ENCODE peak calls at places on chromosome 11, in nine cellular contexts. One of them, this sample, is unnamed.

GRCh38 chr11:31477528-31478255 is 31.7 kb downstream of the IMMP1L start:
- DNase-seq in brain microvascular endothelial cell: no peak
- DNase-seq in lower lobe of right lung: no peak
- DNase-seq in RWPE1: no peak
- DNase-seq in heart right ventricle: no peak
- DNase-seq in psoas muscle: no peak
- DNase-seq in AG04450: no peak
- DNase-seq in coronary artery: no peak
- DNase-seq in HCT116: no peak
- DNase-seq in this sample: no peak

GRCh38 chr11:44303401-44303938 is 6.5 kb downstream of the ALX4 start:
- DNase-seq in brain microvascular endothelial cell: no peak
- DNase-seq in lower lobe of right lung: no peak
- DNase-seq in RWPE1: no peak
- DNase-seq in heart right ventricle: no peak
- DNase-seq in psoas muscle: no peak
- DNase-seq in AG04450: no peak
- DNase-seq in coronary artery: no peak
- DNase-seq in HCT116: no peak
- DNase-seq in this sample: no peak

GRCh38 chr11:58285483-58286040 is 17.5 kb upstream of the OR10W1 start:
- DNase-seq in brain microvascular endothelial cell: no peak
- DNase-seq in lower lobe of right lung: no peak
- DNase-seq in RWPE1: no peak
- DNase-seq in heart right ventricle: no peak
- DNase-seq in psoas muscle: no peak
- DNase-seq in AG04450: no peak
- DNase-seq in coronary artery: no peak
- DNase-seq in HCT116: no peak
- DNase-seq in this sample: no peak

GRCh38 chr11:63532150-63532549 is 4.5 kb upstream of the PLAAT4 start:
- DNase-seq in brain microvascular endothelial cell: no peak
- DNase-seq in lower lobe of right lung: no peak
- DNase-seq in RWPE1: no peak
- DNase-seq in heart right ventricle: no peak
- DNase-seq in psoas muscle: no peak
- DNase-seq in AG04450: no peak
- DNase-seq in coronary artery: no peak
- DNase-seq in HCT116: no peak
- DNase-seq in this sample: no peak

GRCh38 chr11:73215191-73216134 is 2.6 kb upstream of the P2RY2 start:
- DNase-seq in brain microvascular endothelial cell: no peak
- DNase-seq in lower lobe of right lung: peak; percentile 45
- DNase-seq in RWPE1: no peak
- DNase-seq in heart right ventricle: no peak
- DNase-seq in psoas muscle: no peak
- DNase-seq in AG04450: no peak
- DNase-seq in coronary artery: no peak
- DNase-seq in HCT116: no peak
- DNase-seq in this sample: no peak

GRCh38 chr11:57974830-57975229 is 48.9 kb upstream of the OR9Q1 start:
- DNase-seq in brain microvascular endothelial cell: no peak
- DNase-seq in lower lobe of right lung: no peak
- DNase-seq in RWPE1: no peak
- DNase-seq in heart right ventricle: no peak
- DNase-seq in psoas muscle: no peak
- DNase-seq in AG04450: no peak
- DNase-seq in coronary artery: no peak
- DNase-seq in HCT116: no peak
- DNase-seq in this sample: no peak

GRCh38 chr11:131744847-131745246 is 374.4 kb downstream of the NTM start:
- DNase-seq in brain microvascular endothelial cell: peak; percentile 95
- DNase-seq in lower lobe of right lung: no peak
- DNase-seq in RWPE1: no peak
- DNase-seq in heart right ventricle: no peak
- DNase-seq in psoas muscle: no peak
- DNase-seq in AG04450: peak; percentile 75
- DNase-seq in coronary artery: no peak
- DNase-seq in HCT116: no peak
- DNase-seq in this sample: peak; percentile 37

GRCh38 chr11:75286826-75287465 is 46.4 kb downstream of the TPBGL start:
- DNase-seq in brain microvascular endothelial cell: peak; percentile 34
- DNase-seq in lower lobe of right lung: no peak
- DNase-seq in RWPE1: no peak
- DNase-seq in heart right ventricle: no peak
- DNase-seq in psoas muscle: no peak
- DNase-seq in AG04450: no peak
- DNase-seq in coronary artery: no peak
- DNase-seq in HCT116: no peak
- DNase-seq in this sample: no peak

GRCh38 chr11:119520966-119521365 is 98.0 kb upstream of the THY1 start:
- DNase-seq in brain microvascular endothelial cell: no peak
- DNase-seq in lower lobe of right lung: no peak
- DNase-seq in RWPE1: no peak
- DNase-seq in heart right ventricle: no peak
- DNase-seq in psoas muscle: no peak
- DNase-seq in AG04450: no peak
- DNase-seq in coronary artery: no peak
- DNase-seq in HCT116: no peak
- DNase-seq in this sample: no peak

GRCh38 chr11:132125855-132126841 is 755.7 kb downstream of the NTM start:
- DNase-seq in brain microvascular endothelial cell: no peak
- DNase-seq in lower lobe of right lung: no peak
- DNase-seq in RWPE1: no peak
- DNase-seq in heart right ventricle: no peak
- DNase-seq in psoas muscle: peak; percentile 22
- DNase-seq in AG04450: no peak
- DNase-seq in coronary artery: no peak
- DNase-seq in HCT116: no peak
- DNase-seq in this sample: peak; percentile 59

GRCh38 chr11:96063053-96063452 is 139.1 kb upstream of the MTMR2 start:
- DNase-seq in brain microvascular endothelial cell: no peak
- DNase-seq in lower lobe of right lung: no peak
- DNase-seq in RWPE1: no peak
- DNase-seq in heart right ventricle: no peak
- DNase-seq in psoas muscle: no peak
- DNase-seq in AG04450: no peak
- DNase-seq in coronary artery: no peak
- DNase-seq in HCT116: no peak
- DNase-seq in this sample: no peak
- H3K27ac ChIP-seq in brain microvascular endothelial cell: no peak overlapping the region
- H3K27ac ChIP-seq in lower lobe of right lung: no peak overlapping the region
- H3K27ac ChIP-seq in RWPE1: no peak overlapping the region
- H3K27ac ChIP-seq in heart right ventricle: no peak overlapping the region
- H3K27ac ChIP-seq in psoas muscle: no peak overlapping the region
- H3K27ac ChIP-seq in AG04450: no peak overlapping the region
- H3K27ac ChIP-seq in coronary artery: no peak overlapping the region
- H3K27ac ChIP-seq in HCT116: no peak overlapping the region
- H3K27ac ChIP-seq in this sample: no peak overlapping the region

GRCh38 chr11:45355706-45356041 is 69.5 kb upstream of the SYT13 start:
- DNase-seq in brain microvascular endothelial cell: no peak
- DNase-seq in lower lobe of right lung: no peak
- DNase-seq in RWPE1: no peak
- DNase-seq in heart right ventricle: no peak
- DNase-seq in psoas muscle: no peak
- DNase-seq in AG04450: no peak
- DNase-seq in coronary artery: no peak
- DNase-seq in HCT116: no peak
- DNase-seq in this sample: no peak
- TF ChIP-seq CTCF in brain microvascular endothelial cell: no peak
- TF ChIP-seq CTCF in lower lobe of right lung: no peak
- TF ChIP-seq CTCF in RWPE1: no peak
- TF ChIP-seq CTCF in heart right ventricle: no peak
- TF ChIP-seq CTCF in psoas muscle: no peak
- TF ChIP-seq CTCF in AG04450: no peak
- TF ChIP-seq CTCF in coronary artery: no peak
- TF ChIP-seq CTCF in HCT116: no peak
- TF ChIP-seq CTCF in this sample: no peak

DNA sequence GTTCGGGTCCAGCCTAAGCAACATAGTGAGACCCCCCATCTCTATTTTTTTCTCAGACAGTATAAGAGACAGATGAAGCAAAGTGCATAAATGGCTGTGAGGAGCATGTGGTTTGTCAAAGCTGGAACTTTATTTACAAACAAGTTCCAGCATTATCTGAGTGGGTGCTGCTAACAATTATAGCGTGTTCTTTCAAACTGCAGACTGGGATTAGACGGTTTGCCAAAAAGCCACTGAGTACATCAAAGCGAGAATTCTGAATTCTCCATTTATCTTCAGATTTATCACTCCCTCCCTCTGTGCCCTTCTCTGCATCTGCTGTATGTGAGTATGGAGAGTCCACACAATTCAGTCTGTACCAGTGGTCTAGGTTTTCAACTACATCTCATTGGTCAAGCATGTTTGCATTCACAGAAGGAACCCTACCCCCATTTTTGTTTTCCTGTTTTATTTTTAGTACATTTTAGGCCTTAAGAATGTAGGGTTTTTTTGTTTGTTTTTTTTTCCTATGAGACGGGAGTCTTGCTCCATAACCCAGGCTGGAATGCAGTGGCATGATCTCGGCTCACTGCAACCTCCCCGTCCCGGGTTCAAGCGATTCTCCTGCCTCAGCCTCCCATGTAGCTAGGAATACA is 18.1 kb upstream of the INCENP start:
- DNase-seq in brain microvascular endothelial cell: no peak
- DNase-seq in lower lobe of right lung: no peak
- DNase-seq in RWPE1: no peak
- DNase-seq in heart right ventricle: no peak
- DNase-seq in psoas muscle: no peak
- DNase-seq in AG04450: no peak
- DNase-seq in coronary artery: no peak
- DNase-seq in HCT116: no peak
- DNase-seq in this sample: no peak
- H3K27ac ChIP-seq in brain microvascular endothelial cell: no peak overlapping the region
- H3K27ac ChIP-seq in lower lobe of right lung: peak overlapping the region; percentile 73
- H3K27ac ChIP-seq in RWPE1: no peak overlapping the region
- H3K27ac ChIP-seq in heart right ventricle: peak overlapping the region; percentile 73
- H3K27ac ChIP-seq in psoas muscle: peak overlapping the region; percentile 71
- H3K27ac ChIP-seq in AG04450: peak overlapping the region; percentile 23
- H3K27ac ChIP-seq in coronary artery: peak overlapping the region; percentile 87
- H3K27ac ChIP-seq in HCT116: no peak overlapping the region
- H3K27ac ChIP-seq in this sample: no peak overlapping the region

DNA sequence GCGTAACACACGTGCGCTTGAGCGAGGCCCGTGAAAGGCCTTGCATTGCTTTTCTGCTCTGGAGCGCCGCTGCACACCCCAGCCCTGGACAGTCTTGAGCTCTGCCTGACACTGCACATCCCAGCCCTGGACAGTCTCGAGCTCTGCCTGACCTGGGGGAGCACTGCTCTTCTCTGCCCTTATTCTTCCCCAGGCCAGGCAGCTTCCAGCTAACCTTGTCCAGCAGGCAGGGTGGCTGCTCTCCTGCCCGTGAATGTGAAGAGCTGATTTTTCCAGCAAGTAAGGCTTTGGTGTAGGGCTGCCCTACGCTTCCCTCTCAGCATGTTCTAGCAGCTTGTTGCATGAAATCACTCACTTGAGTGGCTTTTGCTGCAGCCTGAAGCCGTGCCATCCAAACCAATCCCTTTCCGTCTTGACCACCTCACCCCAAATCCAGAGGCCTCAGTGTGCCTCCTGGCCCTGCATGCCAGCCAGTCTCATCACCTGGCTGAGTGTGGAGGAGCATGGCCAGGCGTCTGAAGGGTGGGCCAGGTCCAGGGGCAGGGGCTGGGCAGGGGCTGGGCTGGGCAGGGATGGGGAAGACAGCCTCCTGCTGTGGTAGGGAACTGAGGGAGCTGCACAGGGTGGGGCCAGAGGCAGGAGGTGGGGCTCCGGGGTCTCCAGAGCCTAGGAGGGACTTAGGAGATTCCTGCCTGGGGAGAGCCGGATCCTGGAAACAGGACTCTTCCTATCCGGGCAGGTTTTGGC is 89.5 kb upstream of the B3GAT1 start:
- DNase-seq in brain microvascular endothelial cell: no peak
- DNase-seq in lower lobe of right lung: no peak
- DNase-seq in RWPE1: no peak
- DNase-seq in heart right ventricle: no peak
- DNase-seq in psoas muscle: no peak
- DNase-seq in AG04450: no peak
- DNase-seq in coronary artery: no peak
- DNase-seq in HCT116: no peak
- DNase-seq in this sample: no peak
- TF ChIP-seq CTCF in brain microvascular endothelial cell: no peak
- TF ChIP-seq CTCF in lower lobe of right lung: no peak
- TF ChIP-seq CTCF in RWPE1: no peak
- TF ChIP-seq CTCF in heart right ventricle: no peak
- TF ChIP-seq CTCF in psoas muscle: no peak
- TF ChIP-seq CTCF in AG04450: no peak
- TF ChIP-seq CTCF in coronary artery: no peak
- TF ChIP-seq CTCF in HCT116: no peak
- TF ChIP-seq CTCF in this sample: no peak

GRCh38 chr11:11967669-11968510 is 40.5 kb downstream of the DKK3 start:
- DNase-seq in brain microvascular endothelial cell: no peak
- DNase-seq in lower lobe of right lung: no peak
- DNase-seq in RWPE1: no peak
- DNase-seq in heart right ventricle: no peak
- DNase-seq in psoas muscle: no peak
- DNase-seq in AG04450: no peak
- DNase-seq in coronary artery: no peak
- DNase-seq in HCT116: no peak
- DNase-seq in this sample: no peak

GRCh38 chr11:11968511-11969280 is 39.7 kb downstream of the DKK3 start:
- DNase-seq in brain microvascular endothelial cell: no peak
- DNase-seq in lower lobe of right lung: no peak
- DNase-seq in RWPE1: no peak
- DNase-seq in heart right ventricle: no peak
- DNase-seq in psoas muscle: no peak
- DNase-seq in AG04450: no peak
- DNase-seq in coronary artery: peak; percentile 69
- DNase-seq in HCT116: no peak
- DNase-seq in this sample: no peak

GRCh38 chr11:11965656-11966353 is 42.6 kb downstream of the DKK3 start:
- DNase-seq in brain microvascular endothelial cell: no peak
- DNase-seq in lower lobe of right lung: no peak
- DNase-seq in RWPE1: no peak
- DNase-seq in heart right ventricle: no peak
- DNase-seq in psoas muscle: no peak
- DNase-seq in AG04450: no peak
- DNase-seq in coronary artery: peak; percentile 71
- DNase-seq in HCT116: no peak
- DNase-seq in this sample: no peak

GRCh38 chr11:11966354-11966741 is 42.1 kb downstream of the DKK3 start:
- DNase-seq in brain microvascular endothelial cell: no peak
- DNase-seq in lower lobe of right lung: no peak
- DNase-seq in RWPE1: no peak
- DNase-seq in heart right ventricle: no peak
- DNase-seq in psoas muscle: no peak
- DNase-seq in AG04450: no peak
- DNase-seq in coronary artery: no peak
- DNase-seq in HCT116: no peak
- DNase-seq in this sample: no peak

GRCh38 chr11:11966826-11967668 is 41.4 kb downstream of the DKK3 start:
- DNase-seq in brain microvascular endothelial cell: peak; percentile 51
- DNase-seq in lower lobe of right lung: peak; percentile 78
- DNase-seq in RWPE1: peak; percentile 54
- DNase-seq in heart right ventricle: peak; percentile 80
- DNase-seq in psoas muscle: peak; percentile 77
- DNase-seq in AG04450: no peak
- DNase-seq in coronary artery: peak; percentile 77
- DNase-seq in HCT116: peak; percentile 49
- DNase-seq in this sample: no peak
- H3K27ac ChIP-seq in brain microvascular endothelial cell: no peak overlapping the region
- H3K27ac ChIP-seq in lower lobe of right lung: no peak overlapping the region
- H3K27ac ChIP-seq in RWPE1: peak overlapping the region; percentile 55
- H3K27ac ChIP-seq in heart right ventricle: no peak overlapping the region
- H3K27ac ChIP-seq in psoas muscle: no peak overlapping the region
- H3K27ac ChIP-seq in AG04450: no peak overlapping the region
- H3K27ac ChIP-seq in coronary artery: no peak overlapping the region
- H3K27ac ChIP-seq in HCT116: no peak overlapping the region
- H3K27ac ChIP-seq in this sample: no peak overlapping the region